ENCODE peak calls at places on chromosomes 11 and 22, in nine cellular contexts. P is sciatic nerve, S is endothelial cell, T is SW480, H is GM23248, Y is fibroblast of the conjunctiva, L is foreskin fibroblast, U is iris pigment epithelial cell, W is AG04450. X is an unnamed sample.

GRCh38 chr11:44906641-44907040 is 44.0 kb downstream of the TP53I11 start:
- DNase-seq in Y (no peak), T (no peak), P (no peak), L (no peak), W (no peak), H (no peak), S (no peak), U (no peak), X (no peak)

GRCh38 chr11:64094463-64095223 is 58.9 kb downstream of the FLRT1 start:
- DNase-seq in L (peak; percentile 35), P (no peak), T (peak; percentile 87), U (peak; percentile 82), H (peak; percentile 47), S (no peak), W (no peak), Y (peak; percentile 56), X (peak; percentile 52)

GRCh38 chr11:75547617-75548054 is 14.4 kb upstream of the SERPINH1 start:
- DNase-seq in U (peak; percentile 52), H (peak; percentile 81), W (no peak), T (peak; percentile 57), L (peak; percentile 87), Y (peak; percentile 63), S (peak; percentile 81), P (peak; percentile 85), X (no peak)

GRCh38 chr11:121525376-121525775 is 72.6 kb upstream of the SORL1-AS1 start:
- DNase-seq in L (no peak), U (no peak), T (no peak), W (no peak), Y (no peak), H (no peak), S (no peak), P (no peak), X (no peak)

GRCh38 chr22:48528221-48528915 is 1299.3 kb downstream of the BRD1 start:
- DNase-seq in H (no peak), Y (no peak), U (no peak), S (no peak), P (no peak), W (no peak), T (peak; percentile 72), L (no peak), X (no peak)

GRCh38 chr22:19143967-19144400 is 467 bp downstream of the ESS2 start:
- DNase-seq in U (peak; percentile 27), P (no peak), S (no peak), Y (no peak), L (peak; percentile 56), H (peak; percentile 71), W (no peak), T (no peak), X (no peak)

GRCh38 chr22:32636884-32637283 is 162.3 kb downstream of the FBXO7 start:
- DNase-seq in P (no peak), S (no peak), U (no peak), Y (no peak), H (peak; percentile 36), L (no peak), W (no peak), T (peak; percentile 20), X (no peak)

GRCh38 chr11:70078095-70078795 is at the start of gene ANO1:
- DNase-seq in W (no peak), U (no peak), Y (no peak), T (peak; percentile 45), S (no peak), H (peak; percentile 42), P (no peak), L (peak; percentile 12), X (no peak)

GRCh38 chr11:115959098-115959497 is 454.9 kb upstream of the CADM1 start:
- DNase-seq in U (no peak), W (no peak), S (no peak), T (no peak), H (no peak), P (no peak), L (no peak), Y (no peak), X (no peak)

GRCh38 chr11:116513894-116514293 is 258.9 kb downstream of the BUD13 start:
- DNase-seq in Y (no peak), T (peak; percentile 51), W (no peak), U (peak; percentile 25), S (peak; percentile 66), P (no peak), L (peak; percentile 3), H (peak; percentile 62), X (no peak)

GRCh38 chr22:20434264-20434751 is 3.3 kb downstream of the SCARF2 start:
- DNase-seq in Y (no peak), W (no peak), P (peak; percentile 33), S (no peak), U (no peak), L (no peak), H (no peak), T (no peak), X (no peak)

GRCh38 chr11:116576523-116576922 is 196.3 kb downstream of the BUD13 start:
- DNase-seq in H (peak; percentile 68), L (peak; percentile 20), S (no peak), T (peak; percentile 94), P (no peak), U (no peak), W (no peak), Y (no peak), X (no peak)

GRCh38 chr11:43810929-43811596 is 69.6 kb upstream of the ALKBH3 start:
- DNase-seq in S (no peak), W (no peak), P (no peak), Y (no peak), U (no peak), H (peak; percentile 46), T (no peak), L (peak; percentile 12), X (no peak)